ENCODE peak calls at places on chromosomes 16 and 17, in ten cellular contexts. N is activated CD4-positive, alpha-beta T cell treated with anti-CD3 and anti-CD28 coated beads, Interleukin-2, amount 10 ng/mL, durations not matched to agents 7 days and 5 days; D is foreskin melanocyte; A is stimulated activated CD4-positive, alpha-beta T cell treated with anti-CD3 and anti-CD28 coated beads, Interleukin-12 subunit alpha, Interleukin-12 subunit beta, amount 100 ng/mL, for 4 hours; Z is cardiac fibroblast; H is activated CD8-positive, alpha-beta T cell treated with anti-CD3 and anti-CD28 coated beads, Interleukin-2, amount 10 ng/mL, durations not matched to agents 7 days and 5 days; P is stimulated activated CD8-positive, alpha-beta memory T cell treated with anti-CD3 and anti-CD28 coated beads, Interleukin-4, amount 100 ng/mL, for 1 hour; G is skeletal muscle cell; U is K562; R is GM23338. T is an unnamed sample.

GRCh38 chr16:55297062-55297909 is 26.7 kb upstream of the IRX6 start:
- DNase-seq in U (no peak), G (no peak), Z (no peak), R (peak; percentile 27), H (no peak), A (no peak), P (no peak), N (no peak), D (no peak), T (no peak)

GRCh38 chr17:17028059-17028877 is 14.0 kb upstream of the MPRIP start:
- DNase-seq in A (no peak), P (no peak), G (peak; percentile 49), R (peak; percentile 69), Z (peak; percentile 84), N (no peak), U (peak; percentile 89), H (no peak), D (peak; percentile 85), T (peak; percentile 95)

GRCh38 chr17:48892940-48893645 is 506 bp downstream of the ATP5MC1 start:
- DNase-seq in R (peak; percentile 39), H (peak; percentile 28), U (no peak), A (no peak), Z (peak; percentile 22), N (no peak), G (no peak), P (no peak), D (no peak), T (no peak)

GRCh38 chr17:42253173-42253545 is 23.0 kb downstream of the STAT5B start:
- DNase-seq in R (no peak), N (no peak), A (no peak), Z (no peak), U (no peak), H (no peak), G (no peak), D (no peak), P (no peak), T (no peak)

GRCh38 chr17:4480929-4481898 is 17.5 kb upstream of the SPNS2 start:
- DNase-seq in H (peak; percentile 83), G (no peak), D (no peak), R (no peak), Z (no peak), A (peak; percentile 32), P (no peak), N (peak; percentile 62), U (no peak), T (no peak)

GRCh38 chr17:55769625-55770000 is 18.8 kb downstream of the PCTP start:
- DNase-seq in U (no peak), D (no peak), G (peak; percentile 82), A (no peak), P (no peak), R (no peak), Z (peak; percentile 80), N (no peak), H (no peak), T (no peak)

GRCh38 chr16:28529124-28529523 is 9.7 kb downstream of the NUPR1 start:
- DNase-seq in R (no peak), N (no peak), H (no peak), P (no peak), A (no peak), U (no peak), Z (no peak), D (no peak), G (no peak), T (no peak)

GRCh38 chr17:78896834-78897638 is 6.0 kb downstream of the CEP295NL start:
- DNase-seq in R (no peak), D (no peak), U (no peak), Z (no peak), N (no peak), H (no peak), G (no peak), P (no peak), A (no peak), T (no peak)

GRCh38 chr17:59829217-59830006 is 63.3 kb downstream of the TUBD1 start:
- DNase-seq in G (peak; percentile 98), N (peak; percentile 59), D (peak; percentile 94), H (peak; percentile 72), Z (peak; percentile 98), A (no peak), P (no peak), R (no peak), U (peak; percentile 60), T (peak; percentile 86)

GRCh38 chr16:57742543-57742942 is 7.0 kb downstream of the KATNB1 start:
- DNase-seq in U (no peak), N (no peak), Z (no peak), H (no peak), R (no peak), A (no peak), G (no peak), P (no peak), D (no peak), T (no peak)

GRCh38 chr17:45314761-45315549 is 1.9 kb downstream of the MAP3K14 start:
- DNase-seq in A (no peak), N (no peak), G (no peak), R (no peak), Z (no peak), D (peak; percentile 76), P (no peak), U (no peak), H (no peak), T (peak; percentile 88)

T was measured in COLO829.